ENCODE peak calls at places on chromosomes 2 and 18, in seven cellular contexts. H, T, O, J, A, E and I are unnamed samples.

GRCh38 chr18:827093-827677 is 15.1 kb upstream of the YES1 start:
- DNase-seq in E (no peak), H (no peak), J (no peak), O (no peak), T (no peak), A (no peak), I (no peak)

GRCh38 chr2:232634319-232635150 is 1.1 kb downstream of the EFHD1 start:
- DNase-seq in E (no peak), A (no peak), T (no peak), O (no peak), H (no peak), J (no peak), I (no peak)

GRCh38 chr2:391658-392170 is 103.8 kb upstream of the ALKAL2 start:
- DNase-seq in T (no peak), A (no peak), J (no peak), E (no peak), H (no peak), O (no peak), I (no peak)

GRCh38 chr2:239807568-239807967 is 217.6 kb downstream of the NDUFA10 start:
- DNase-seq in O (no peak), E (no peak), T (no peak), H (peak), A (no peak), J (no peak), I (no peak)

GRCh38 chr2:1721706-1722483 is 22.4 kb downstream of the PXDN start:
- DNase-seq in T (no peak), J (no peak), A (no peak), O (no peak), E (no peak), H (no peak), I (no peak)

GRCh38 chr18:39571511-39571910 is 2005.9 kb upstream of the CELF4 start:
- DNase-seq in A (no peak), O (no peak), E (no peak), J (no peak), T (peak), H (no peak), I (no peak)

GRCh38 chr2:66437601-66438497 is 2.9 kb downstream of the MEIS1 start:
- DNase-seq in O (no peak), A (no peak), E (no peak), J (no peak), T (no peak), H (no peak), I (no peak)

GRCh38 chr2:7007846-7008741 is 90.9 kb downstream of the RNF144A start:
- DNase-seq in E (peak), O (peak), H (peak), T (peak), J (peak), A (no peak), I (no peak)

GRCh38 chr2:176132397-176133086 is 3.0 kb downstream of the HOXD8 start:
- DNase-seq in T (no peak), H (no peak), J (no peak), A (no peak), O (no peak), E (no peak), I (no peak)

GRCh38 chr2:174484573-174484972 is 2.3 kb downstream of the GPR155 start:
- DNase-seq in T (no peak), E (no peak), A (no peak), O (no peak), J (no peak), H (no peak), I (no peak)

GRCh38 chr18:63149200-63149587 is 170.4 kb downstream of the BCL2 start:
- DNase-seq in O (no peak), J (no peak), T (no peak), A (no peak), H (no peak), E (no peak), I (no peak)
- H3K27ac ChIP-seq in O (no peak), J (no peak), T (no peak), A (no peak), H (peak), E (peak), I (peak)

GRCh38 chr2:195604723-195605122 is 52.3 kb upstream of the SLC39A10 start:
- DNase-seq in J (no peak), H (no peak), T (no peak), E (no peak), O (no peak), A (no peak), I (no peak)
- TF ChIP-seq POLR2AphosphoS5 in J (no peak), H (no peak), T (no peak), E (no peak), O (no peak), A (no peak), I (no peak)

DNA sequence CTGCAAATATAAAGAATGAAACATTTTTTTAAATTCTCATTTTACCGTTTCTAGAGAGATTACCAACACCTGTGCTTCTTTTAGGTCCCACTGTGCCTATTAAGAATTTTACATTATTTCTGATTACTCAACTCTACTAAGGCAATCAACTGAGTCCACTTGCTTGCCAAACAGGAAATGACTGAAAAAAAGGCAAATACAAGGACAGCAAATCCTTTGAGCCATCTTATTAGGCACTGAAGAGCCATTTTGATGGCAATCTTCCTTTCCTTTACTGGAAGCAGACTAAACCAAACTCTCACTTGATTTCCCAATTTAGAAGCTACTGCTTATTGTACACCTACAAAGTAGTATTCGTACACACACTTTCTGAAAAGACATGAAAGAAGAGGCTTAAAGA is 121.4 kb upstream of the COL3A1 start:
- DNase-seq in O (no peak), T (no peak), H (no peak), A (no peak), E (no peak), J (no peak), I (no peak)
- H3K27ac ChIP-seq in O (no peak), T (no peak), H (no peak), A (no peak), E (no peak), J (no peak), I (no peak)

GRCh38 chr2:42802150-42802549 is 9.8 kb upstream of the HAAO start:
- DNase-seq in O (no peak), T (no peak), E (no peak), J (no peak), H (no peak), A (no peak), I (no peak)
- TF ChIP-seq POLR2AphosphoS5 in O (no peak), T (no peak), E (no peak), J (no peak), H (no peak), A (no peak), I (no peak)

DNA sequence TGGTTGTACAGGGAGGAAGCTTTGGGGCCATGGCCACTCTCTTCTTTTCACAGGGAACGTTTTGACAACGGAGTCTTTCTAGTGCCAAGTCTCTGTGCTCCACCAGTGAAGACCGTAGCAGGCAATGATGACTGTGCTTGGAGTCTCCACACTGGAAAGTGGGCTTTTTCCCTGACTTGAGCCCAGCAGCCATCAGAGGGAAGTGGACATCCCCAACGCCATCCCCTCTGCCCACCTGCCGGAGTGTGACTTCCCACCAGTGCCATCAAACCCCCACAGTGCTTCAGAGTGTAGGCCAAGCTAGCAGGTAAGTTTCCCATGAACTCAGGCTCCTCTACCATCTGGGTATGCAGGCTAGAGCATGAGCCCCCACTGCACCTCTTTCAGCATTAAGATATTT is 78.7 kb downstream of the APOB start:
- DNase-seq in J (no peak), H (no peak), O (no peak), T (no peak), A (no peak), E (no peak), I (no peak)
- H3K27ac ChIP-seq in J (no peak), H (no peak), O (no peak), T (no peak), A (no peak), E (no peak), I (no peak)

GRCh38 chr2:101829429-101829828 is 131.9 kb downstream of the MAP4K4 start:
- DNase-seq in H (no peak), T (no peak), O (no peak), E (no peak), A (no peak), J (no peak), I (no peak)

GRCh38 chr2:101830555-101830954 is 133.0 kb downstream of the MAP4K4 start:
- DNase-seq in J (no peak), T (no peak), O (no peak), A (no peak), E (no peak), H (no peak), I (no peak)

GRCh38 chr2:101832114-101832513 is 134.6 kb downstream of the MAP4K4 start:
- DNase-seq in H (no peak), A (no peak), E (no peak), O (no peak), J (no peak), T (no peak), I (no peak)

GRCh38 chr2:101830146-101830545 is 132.6 kb downstream of the MAP4K4 start:
- DNase-seq in H (no peak), O (no peak), J (no peak), E (no peak), T (no peak), A (no peak), I (no peak)

GRCh38 chr2:101831351-101831865 is 133.9 kb downstream of the MAP4K4 start:
- DNase-seq in H (peak), A (peak), T (peak), J (peak), O (no peak), E (peak), I (peak)
- TF ChIP-seq POLR2AphosphoS5 in H (no peak), A (no peak), T (no peak), J (no peak), O (no peak), E (peak), I (peak)

DNA sequence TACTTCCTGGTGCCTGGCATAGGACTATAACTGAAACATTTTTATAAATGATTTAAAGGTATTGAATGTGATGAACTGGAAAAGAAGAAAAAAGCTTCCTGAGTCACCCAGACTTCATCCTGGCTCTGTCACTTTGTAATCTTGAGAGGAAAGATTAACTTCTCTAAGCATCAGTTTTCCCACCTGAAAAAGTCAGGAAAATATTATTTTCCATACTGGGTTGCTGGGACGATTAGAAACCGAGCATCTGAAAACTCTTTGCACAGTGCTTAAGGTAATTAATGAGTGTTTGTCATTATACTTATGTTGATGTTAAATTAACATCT is 71.8 kb downstream of the FMNL2 start:
- DNase-seq in O (no peak), J (no peak), H (no peak), A (no peak), T (no peak), E (no peak), I (no peak)
- H3K27ac ChIP-seq in O (no peak), J (peak), H (peak), A (no peak), T (no peak), E (no peak), I (peak)

GRCh38 chr2:164335947-164336346 is 285.3 kb downstream of the GRB14 start:
- DNase-seq in O (no peak), H (no peak), E (no peak), A (no peak), J (peak), T (no peak), I (no peak)

GRCh38 chr2:164335128-164335527 is 286.2 kb downstream of the GRB14 start:
- DNase-seq in A (no peak), O (no peak), J (no peak), T (no peak), E (no peak), H (no peak), I (no peak)
- TF ChIP-seq POLR2AphosphoS5 in A (no peak), O (no peak), J (no peak), T (no peak), E (no peak), H (no peak), I (no peak)

GRCh38 chr2:108268001-108268400 is 20.7 kb upstream of the SULT1C2 start:
- DNase-seq in T (no peak), A (no peak), H (no peak), E (peak), J (no peak), O (no peak), I (no peak)

GRCh38 chr2:108270346-108270745 is 18.3 kb upstream of the SULT1C2 start:
- DNase-seq in E (no peak), T (no peak), A (no peak), J (no peak), O (no peak), H (no peak), I (no peak)

GRCh38 chr2:108271691-108272253 is 16.9 kb upstream of the SULT1C2 start:
- DNase-seq in E (peak), J (no peak), T (peak), H (no peak), O (no peak), A (no peak), I (peak)

GRCh38 chr2:108267117-108267516 is 21.6 kb upstream of the SULT1C2 start:
- DNase-seq in E (no peak), O (peak), T (no peak), H (no peak), A (no peak), J (peak), I (peak)

GRCh38 chr2:108270768-108271506 is 17.8 kb upstream of the SULT1C2 start:
- DNase-seq in O (no peak), A (no peak), T (no peak), J (no peak), E (no peak), H (no peak), I (peak)
- H3K27ac ChIP-seq in O (no peak), A (no peak), T (no peak), J (no peak), E (peak), H (no peak), I (no peak)